ENCODE peak calls at places on chromosomes 7 and 10, in nine cellular contexts. D is pulmonary artery endothelial cell; G is globus pallidus; W is naive thymus-derived CD8-positive, alpha-beta T cell; M is fibroblast of mammary gland; Q is left cardiac atrium; T is NCI-H345; S is astrocyte of the spinal cord; X is mammary epithelial cell. C is an unnamed sample.

GRCh38 chr7:140478361-140479061 is 794 bp downstream of the MKRN1 start:
- DNase-seq in X (peak), G (peak), S (peak), W (peak), T (peak), D (no peak), Q (peak), M (peak), C (peak)

GRCh38 chr7:150959739-150960734 is 18.1 kb downstream of the KCNH2 start:
- DNase-seq in S (no peak), W (no peak), M (no peak), G (no peak), D (no peak), Q (no peak), T (no peak), X (no peak), C (no peak)

GRCh38 chr10:22367471-22367870 is 22.2 kb downstream of the SPAG6 start:
- DNase-seq in T (no peak), S (no peak), X (no peak), M (no peak), G (no peak), W (no peak), Q (no peak), D (no peak), C (no peak)

GRCh38 chr10:42952358-42952757 is 124.5 kb upstream of the RET start:
- DNase-seq in S (no peak), D (no peak), T (peak), G (no peak), W (no peak), M (no peak), Q (no peak), X (peak), C (no peak)

GRCh38 chr7:148501707-148502139 is 88.8 kb upstream of the C7orf33 start:
- DNase-seq in Q (peak), W (no peak), M (no peak), T (no peak), G (no peak), X (no peak), D (no peak), S (peak), C (no peak)

GRCh38 chr10:119165171-119166110 is at the start of gene SFXN4:
- DNase-seq in T (peak), W (peak), Q (peak), D (no peak), G (peak), M (peak), X (peak), S (peak), C (peak)

GRCh38 chr7:93232673-93233018 is 480 bp downstream of the VPS50 start:
- DNase-seq in D (no peak), T (no peak), M (no peak), S (no peak), G (no peak), X (peak), Q (no peak), W (no peak), C (no peak)

GRCh38 chr10:110310741-110311140 is 6.0 kb upstream of the SMNDC1 start:
- DNase-seq in M (no peak), W (no peak), X (no peak), G (no peak), D (peak), T (no peak), Q (no peak), S (no peak), C (no peak)

GRCh38 chr10:12051241-12051640 is 8.6 kb upstream of the UPF2 start:
- DNase-seq in S (no peak), X (no peak), G (no peak), D (no peak), W (no peak), T (no peak), M (no peak), Q (no peak), C (no peak)